ENCODE peak calls at places on chromosomes 3 and 15, in seven cellular contexts. H, D, U, L, F, C and A are unnamed samples.

GRCh38 chr15:29405564-29405963 is 135.9 kb upstream of the NSMCE3 start:
- DNase-seq in F (no peak), L (no peak), U (no peak), H (no peak), C (no peak), D (no peak), A (no peak)

GRCh38 chr15:41996921-41997592 is 23.8 kb downstream of the PLA2G4E start:
- DNase-seq in D (no peak), C (no peak), L (no peak), H (no peak), U (no peak), F (no peak), A (no peak)

GRCh38 chr3:46705751-46706572 is 4.8 kb downstream of the TMIE start:
- DNase-seq in H (peak), U (no peak), D (no peak), F (no peak), L (no peak), C (no peak), A (no peak)

GRCh38 chr3:901953-902778 is 190.7 kb upstream of the CNTN6 start:
- DNase-seq in C (peak), D (peak), U (no peak), F (no peak), L (no peak), H (no peak), A (no peak)

GRCh38 chr15:89876736-89877135 is 17.1 kb downstream of the AP3S2 start:
- DNase-seq in D (no peak), U (no peak), H (no peak), F (no peak), C (no peak), L (no peak), A (no peak)

GRCh38 chr3:25748189-25748588 is 35.1 kb downstream of the NGLY1 start:
- DNase-seq in L (no peak), U (no peak), D (no peak), F (no peak), C (no peak), H (no peak), A (no peak)

GRCh38 chr3:159451067-159451466 is 537.6 kb upstream of the IL12A start:
- DNase-seq in C (no peak), U (no peak), D (no peak), F (no peak), L (peak), H (no peak), A (no peak)

GRCh38 chr15:72998681-72999466 is 53.4 kb upstream of the NEO1 start:
- DNase-seq in U (no peak), H (no peak), D (no peak), L (no peak), F (no peak), C (no peak), A (no peak)

GRCh38 chr3:185824467-185825378 is at the start of gene IGF2BP2:
- DNase-seq in C (peak), H (no peak), F (no peak), U (no peak), L (peak), D (peak), A (no peak)

GRCh38 chr15:71573599-71573998 is 236.8 kb upstream of the NR2E3 start:
- DNase-seq in C (no peak), F (no peak), U (no peak), L (no peak), D (no peak), H (no peak), A (no peak)

GRCh38 chr15:71581406-71581930 is 228.9 kb upstream of the NR2E3 start:
- DNase-seq in H (no peak), F (no peak), U (no peak), D (no peak), L (no peak), C (no peak), A (no peak)

GRCh38 chr15:71572452-71573053 is 237.8 kb upstream of the NR2E3 start:
- DNase-seq in F (peak), C (no peak), D (no peak), U (no peak), L (no peak), H (peak), A (peak)

GRCh38 chr15:71575474-71576045 is 234.8 kb upstream of the NR2E3 start:
- DNase-seq in C (peak), F (no peak), D (no peak), U (no peak), H (no peak), L (peak), A (no peak)

GRCh38 chr15:71577071-71577470 is 233.3 kb upstream of the NR2E3 start:
- DNase-seq in U (no peak), F (no peak), L (no peak), H (no peak), D (no peak), C (no peak), A (no peak)
- TF ChIP-seq YY1 in U (no peak), F (no peak), L (no peak), H (no peak), D (no peak), C (no peak), A (no peak)

DNA sequence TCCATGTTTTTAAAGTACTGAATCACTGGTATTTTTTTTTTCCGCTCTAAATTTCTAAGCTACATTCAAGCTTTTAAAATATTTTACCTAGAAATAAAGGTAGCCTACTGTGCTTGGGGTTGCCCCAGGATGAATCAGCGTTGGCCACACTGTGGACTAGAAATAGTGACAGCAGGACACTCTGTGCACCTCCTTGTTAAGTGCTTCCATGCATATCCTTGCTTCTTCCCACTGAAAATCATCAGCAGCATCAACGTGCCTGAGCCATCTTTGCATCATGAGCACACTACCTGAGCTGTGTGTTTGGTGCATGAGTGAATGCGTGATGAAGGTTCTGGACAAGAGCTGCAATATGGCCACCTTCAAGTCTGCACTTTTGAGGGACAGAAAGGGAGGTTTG is 142.0 kb upstream of the SLC2A2 start:
- DNase-seq in D (no peak), F (no peak), L (no peak), H (no peak), C (no peak), U (no peak), A (no peak)
- TF ChIP-seq YY1 in D (no peak), F (no peak), L (no peak), H (no peak), C (no peak), U (no peak), A (no peak)

DNA sequence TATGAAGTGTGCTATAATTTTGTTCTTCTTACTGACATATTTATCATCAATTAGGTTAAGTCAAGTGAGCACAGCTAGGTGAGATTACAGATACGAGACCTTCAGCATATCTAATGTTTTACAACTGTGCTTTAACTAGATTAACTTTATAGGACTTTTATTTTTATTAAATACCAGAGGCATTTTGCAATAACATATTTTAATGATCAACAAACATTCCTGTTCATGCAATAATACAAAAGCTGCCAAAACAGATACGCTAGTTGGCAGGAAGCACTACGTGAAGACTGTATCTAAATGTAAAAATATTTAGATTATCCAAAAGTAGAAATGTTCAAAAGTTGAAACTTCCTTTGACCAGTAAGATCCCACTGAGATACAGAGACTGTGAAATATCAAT is 139.2 kb downstream of the CBLB start:
- DNase-seq in H (no peak), C (no peak), U (no peak), F (no peak), D (no peak), L (no peak), A (no peak)
- TF ChIP-seq YY1 in H (no peak), C (no peak), U (no peak), F (no peak), D (no peak), L (no peak), A (no peak)

GRCh38 chr15:32943691-32944090 is 225.9 kb downstream of the GREM1 start:
- DNase-seq in H (no peak), F (no peak), U (no peak), D (no peak), C (no peak), L (no peak), A (no peak)
- TF ChIP-seq YY1 in H (no peak), F (no peak), U (no peak), D (no peak), C (no peak), L (no peak), A (no peak)

GRCh38 chr3:141647562-141647915 is 90.6 kb upstream of the RNF7 start:
- DNase-seq in H (no peak), L (no peak), F (no peak), U (no peak), C (no peak), D (no peak), A (no peak)

GRCh38 chr3:141648055-141648910 is 89.8 kb upstream of the RNF7 start:
- DNase-seq in F (no peak), L (peak), U (no peak), D (no peak), H (no peak), C (no peak), A (no peak)

GRCh38 chr3:141649871-141650270 is 88.2 kb upstream of the RNF7 start:
- DNase-seq in U (no peak), L (no peak), H (no peak), D (no peak), F (no peak), C (no peak), A (no peak)

GRCh38 chr3:141644931-141645330 is 93.2 kb upstream of the RNF7 start:
- DNase-seq in L (peak), U (no peak), H (no peak), D (peak), C (peak), F (peak), A (peak)

DNA sequence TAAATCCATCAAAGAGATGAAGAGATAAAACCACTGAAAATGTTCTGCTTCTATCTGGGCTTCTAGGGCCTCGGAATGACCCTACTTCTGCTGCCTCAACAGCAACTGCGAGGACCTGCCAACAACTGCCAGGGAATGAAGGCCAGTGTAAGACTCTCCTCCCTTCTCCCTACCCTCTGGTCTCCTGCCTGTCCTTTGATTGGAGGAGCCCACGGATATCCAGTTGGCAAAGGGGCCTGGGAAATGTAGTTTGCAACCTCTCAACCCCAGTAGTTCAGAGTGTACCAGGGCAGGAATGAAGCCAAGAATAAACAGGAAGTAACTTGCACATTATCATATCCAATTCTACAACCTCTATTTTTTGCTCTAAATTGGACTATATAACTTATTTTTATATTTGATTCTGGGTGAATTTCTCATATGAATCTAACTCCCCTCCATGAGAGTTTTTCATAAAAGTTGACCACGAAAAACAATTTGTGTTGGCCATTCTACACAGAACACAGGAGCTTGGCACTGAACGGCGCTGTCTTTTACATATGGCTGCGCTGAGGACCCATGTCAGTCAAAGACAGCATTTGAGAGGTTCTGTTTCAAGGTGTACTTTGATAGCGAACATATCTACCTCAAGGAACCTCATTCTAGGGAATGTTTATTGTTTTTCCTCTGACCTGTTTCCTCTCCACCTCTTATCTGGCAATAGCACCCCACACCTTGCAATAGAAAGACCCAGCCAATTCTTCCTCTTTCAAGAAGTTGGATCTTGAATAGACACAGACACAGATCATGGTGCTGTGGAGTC is 91.1 kb upstream of the RNF7 start:
- DNase-seq in L (peak), H (peak), F (peak), C (peak), U (no peak), D (peak), A (peak)
- TF ChIP-seq YY1 in L (no peak), H (no peak), F (no peak), C (no peak), U (no peak), D (no peak), A (peak)